ENCODE peak calls at places on chromosomes 11 and 22, in eight cellular contexts. M is activated naive CD4-positive, alpha-beta T cell; Y is left ventricle myocardium inferior; F is OCI-LY7; B is epithelial cell of proximal tubule; I is NCI-H774; O is SK-MEL-5; W is AG09309. U is an unnamed sample.
A peak's percentile ranks its signal among the peaks of the same experiment; 100 is the strongest.

GRCh38 chr11:42770444-42771065 is 541.2 kb upstream of the API5 start:
- DNase-seq in M (no peak), Y (no peak), F (peak; percentile 28), B (no peak), I (no peak), O (peak; percentile 64), W (no peak), U (peak; percentile 44)

GRCh38 chr11:77473001-77473800 is 693 bp downstream of the PAK1 start:
- DNase-seq in M (no peak), Y (peak; percentile 38), F (no peak), B (no peak), I (peak; percentile 51), O (peak; percentile 8), W (no peak), U (peak; percentile 12)

GRCh38 chr11:14052198-14052597 is 89.7 kb downstream of the SPON1 start:
- DNase-seq in M (no peak), Y (no peak), F (no peak), B (no peak), I (no peak), O (no peak), W (no peak), U (no peak)

GRCh38 chr11:225734-226453 is 10.2 kb downstream of the SIRT3 start:
- DNase-seq in M (no peak), Y (no peak), F (no peak), B (no peak), I (no peak), O (no peak), W (no peak), U (no peak)

GRCh38 chr22:44166448-44166847 is 14.3 kb upstream of the PARVG start:
- DNase-seq in M (no peak), Y (no peak), F (no peak), B (no peak), I (no peak), O (no peak), W (no peak), U (no peak)

GRCh38 chr11:102528618-102529017 is 1.9 kb downstream of the MMP7 start:
- DNase-seq in M (no peak), Y (no peak), F (no peak), B (no peak), I (no peak), O (peak; percentile 40), W (no peak), U (no peak)

GRCh38 chr22:35324067-35324466 is 24.4 kb downstream of the TOM1 start:
- DNase-seq in M (no peak), Y (no peak), F (no peak), B (no peak), I (no peak), O (no peak), W (no peak), U (no peak)

GRCh38 chr11:134046681-134047449 is 22.0 kb upstream of the JAM3 start:
- DNase-seq in M (no peak), Y (no peak), F (no peak), B (no peak), I (no peak), O (no peak), W (no peak), U (no peak)

GRCh38 chr11:134923441-134923840 is 511.4 kb upstream of the B3GAT1 start:
- DNase-seq in M (no peak), Y (no peak), F (no peak), B (no peak), I (no peak), O (no peak), W (no peak), U (no peak)

GRCh38 chr11:72816404-72816990 is 2.3 kb downstream of the ATG16L2 start:
- DNase-seq in M (no peak), Y (no peak), F (no peak), B (no peak), I (no peak), O (no peak), W (no peak), U (no peak)